ENCODE peak calls at places on chromosomes 5 and 9, in seven cellular contexts. L is neural crest cell; A is HT1080; U is CD8-positive, alpha-beta memory T cell; D is stimulated activated CD4-positive, alpha-beta T cell treated with anti-CD3 and anti-CD28 coated beads, Interleukin-15, amount 100 ng/mL, for 1 hour; R is epithelial cell of esophagus; V is AG09309. G is an unnamed sample.

GRCh38 chr5:117084052-117084451 is 509.4 kb upstream of the SEMA6A start:
- DNase-seq in L (no peak), A (no peak), U (no peak), D (no peak), R (peak), V (no peak), G (no peak)

GRCh38 chr5:61969347-61969746 is 336.7 kb upstream of the KIF2A start:
- DNase-seq in L (no peak), A (peak), U (no peak), D (no peak), R (peak), V (no peak), G (peak)

GRCh38 chr5:17374973-17375844 is 122.8 kb upstream of the TAF11L2 start:
- DNase-seq in L (no peak), A (peak), U (no peak), D (no peak), R (peak), V (no peak), G (no peak)

GRCh38 chr5:172802585-172803176 is 31.4 kb upstream of the ERGIC1 start:
- DNase-seq in L (no peak), A (peak), U (no peak), D (no peak), R (peak), V (no peak), G (no peak)

GRCh38 chr5:1510151-1510561 is 13.6 kb downstream of the LPCAT1 start:
- DNase-seq in L (no peak), A (no peak), U (no peak), D (no peak), R (no peak), V (no peak), G (no peak)

GRCh38 chr5:135533346-135533745 is 2.4 kb downstream of the NEUROG1 start:
- DNase-seq in L (no peak), A (no peak), U (no peak), D (no peak), R (no peak), V (no peak), G (no peak)

GRCh38 chr5:7755958-7756357 is 95.0 kb downstream of the CFAP90 start:
- DNase-seq in L (no peak), A (no peak), U (no peak), D (no peak), R (no peak), V (no peak), G (no peak)

GRCh38 chr9:93121316-93122241 is 12.5 kb downstream of the NINJ1 start:
- DNase-seq in L (no peak), A (no peak), U (no peak), D (no peak), R (no peak), V (no peak), G (no peak)

GRCh38 chr9:88837731-88838130 is 153.5 kb upstream of the S1PR3 start:
- DNase-seq in L (no peak), A (peak), U (no peak), D (no peak), R (no peak), V (no peak), G (no peak)

GRCh38 chr5:14410068-14410941 is 171.3 kb upstream of the OTULINL start:
- DNase-seq in L (no peak), A (no peak), U (no peak), D (no peak), R (no peak), V (no peak), G (no peak)

GRCh38 chr9:6413365-6414263 is 615 bp downstream of the UHRF2 start:
- DNase-seq in L (peak), A (peak), U (peak), D (peak), R (peak), V (no peak), G (no peak)

GRCh38 chr9:98391884-98392283 is 136.4 kb upstream of the TBC1D2 start:
- DNase-seq in L (no peak), A (peak), U (no peak), D (no peak), R (peak), V (no peak), G (no peak)

GRCh38 chr5:95664204-95664786 is 17.7 kb downstream of the RFESD start:
- DNase-seq in L (peak), A (peak), U (peak), D (no peak), R (peak), V (no peak), G (no peak)

GRCh38 chr5:56476487-56476856 is 243.3 kb upstream of the ANKRD55 start:
- DNase-seq in L (no peak), A (no peak), U (no peak), D (no peak), R (no peak), V (no peak), G (no peak)

GRCh38 chr5:127176769-127177168 is 103.5 kb upstream of the C5orf63 start:
- DNase-seq in L (no peak), A (no peak), U (no peak), D (no peak), R (no peak), V (no peak), G (no peak)

G was measured in HS-5.